ENCODE peak calls at places on chromosomes 7 and 10, in six cellular contexts. One of them, this sample, is unnamed.

GRCh38 chr10:112949128-112949823 is 771 bp upstream of the TCF7L2 start:
- DNase-seq in NCI-H82: no peak
- DNase-seq in activated CD4-positive, CD25-positive, alpha-beta regulatory T cell: no peak
- DNase-seq in cardiac fibroblast: peak
- DNase-seq in fibroblast of lung: peak
- DNase-seq in mucosa of gallbladder: peak
- DNase-seq in this sample: no peak

GRCh38 chr7:91325731-91326130 is 61.5 kb downstream of the FZD1 start:
- DNase-seq in NCI-H82: peak
- DNase-seq in activated CD4-positive, CD25-positive, alpha-beta regulatory T cell: no peak
- DNase-seq in fibroblast of lung: no peak
- DNase-seq in cardiac fibroblast: no peak
- DNase-seq in mucosa of gallbladder: no peak
- DNase-seq in this sample: no peak

GRCh38 chr7:149457766-149458165 is 3.1 kb downstream of the ZNF777 start:
- DNase-seq in fibroblast of lung: no peak
- DNase-seq in activated CD4-positive, CD25-positive, alpha-beta regulatory T cell: no peak
- DNase-seq in mucosa of gallbladder: peak
- DNase-seq in cardiac fibroblast: no peak
- DNase-seq in NCI-H82: peak
- DNase-seq in this sample: no peak

GRCh38 chr7:134947831-134948230 is 38.5 kb upstream of the AGBL3 start:
- DNase-seq in cardiac fibroblast: no peak
- DNase-seq in fibroblast of lung: no peak
- DNase-seq in NCI-H82: no peak
- DNase-seq in activated CD4-positive, CD25-positive, alpha-beta regulatory T cell: no peak
- DNase-seq in mucosa of gallbladder: no peak
- DNase-seq in this sample: no peak

GRCh38 chr10:71271626-71272025 is 47.4 kb upstream of the SLC29A3 start:
- DNase-seq in activated CD4-positive, CD25-positive, alpha-beta regulatory T cell: no peak
- DNase-seq in fibroblast of lung: no peak
- DNase-seq in cardiac fibroblast: peak
- DNase-seq in mucosa of gallbladder: no peak
- DNase-seq in NCI-H82: no peak
- DNase-seq in this sample: no peak

GRCh38 chr10:6721964-6722615 is 142.0 kb upstream of the PRKCQ start:
- DNase-seq in cardiac fibroblast: peak
- DNase-seq in NCI-H82: no peak
- DNase-seq in activated CD4-positive, CD25-positive, alpha-beta regulatory T cell: no peak
- DNase-seq in mucosa of gallbladder: peak
- DNase-seq in fibroblast of lung: peak
- DNase-seq in this sample: no peak

GRCh38 chr7:157438121-157439025 is 101.6 kb downstream of the DNAJB6 start:
- DNase-seq in activated CD4-positive, CD25-positive, alpha-beta regulatory T cell: no peak
- DNase-seq in fibroblast of lung: no peak
- DNase-seq in cardiac fibroblast: no peak
- DNase-seq in mucosa of gallbladder: no peak
- DNase-seq in NCI-H82: no peak
- DNase-seq in this sample: peak

GRCh38 chr7:767580-767940 is 40.5 kb upstream of the PRKAR1B start:
- DNase-seq in activated CD4-positive, CD25-positive, alpha-beta regulatory T cell: no peak
- DNase-seq in NCI-H82: no peak
- DNase-seq in cardiac fibroblast: no peak
- DNase-seq in mucosa of gallbladder: no peak
- DNase-seq in fibroblast of lung: no peak
- DNase-seq in this sample: no peak

GRCh38 chr7:135802697-135803096 is 54.1 kb upstream of the FAM180A start:
- DNase-seq in mucosa of gallbladder: no peak
- DNase-seq in activated CD4-positive, CD25-positive, alpha-beta regulatory T cell: no peak
- DNase-seq in fibroblast of lung: peak
- DNase-seq in NCI-H82: no peak
- DNase-seq in cardiac fibroblast: peak
- DNase-seq in this sample: no peak

GRCh38 chr7:100431286-100431735 is 1.7 kb downstream of the MEPCE start:
- DNase-seq in mucosa of gallbladder: no peak
- DNase-seq in activated CD4-positive, CD25-positive, alpha-beta regulatory T cell: no peak
- DNase-seq in NCI-H82: no peak
- DNase-seq in fibroblast of lung: no peak
- DNase-seq in cardiac fibroblast: no peak
- DNase-seq in this sample: no peak

GRCh38 chr7:63925626-63926460 is 72.8 kb upstream of the ZNF722 start:
- DNase-seq in cardiac fibroblast: peak
- DNase-seq in fibroblast of lung: peak
- DNase-seq in mucosa of gallbladder: peak
- DNase-seq in activated CD4-positive, CD25-positive, alpha-beta regulatory T cell: peak
- DNase-seq in NCI-H82: peak
- DNase-seq in this sample: peak

GRCh38 chr7:106772655-106773108 is 92.4 kb upstream of the PIK3CG start:
- DNase-seq in fibroblast of lung: peak
- DNase-seq in mucosa of gallbladder: no peak
- DNase-seq in NCI-H82: no peak
- DNase-seq in activated CD4-positive, CD25-positive, alpha-beta regulatory T cell: no peak
- DNase-seq in cardiac fibroblast: peak
- DNase-seq in this sample: no peak

GRCh38 chr10:110553905-110554304 is 13.6 kb upstream of the SMC3 start:
- DNase-seq in cardiac fibroblast: no peak
- DNase-seq in fibroblast of lung: no peak
- DNase-seq in activated CD4-positive, CD25-positive, alpha-beta regulatory T cell: no peak
- DNase-seq in NCI-H82: no peak
- DNase-seq in mucosa of gallbladder: no peak
- DNase-seq in this sample: no peak

This sample was measured in cardiac septum.